ENCODE peak calls at places on chromosomes 7 and 10, in eight cellular contexts. One of them, this sample, is unnamed.

GRCh38 chr10:75987610-75988009 is 556.2 kb downstream of the LRMDA start:
- DNase-seq in adrenal gland: peak; percentile 74
- DNase-seq in fibroblast of pulmonary artery: no peak
- DNase-seq in lower lobe of right lung: no peak
- DNase-seq in psoas muscle: no peak
- DNase-seq in naive thymus-derived CD4-positive, alpha-beta T cell: no peak
- DNase-seq in left ventricle myocardium inferior: no peak
- DNase-seq in WERI-Rb-1: no peak
- DNase-seq in this sample: no peak

GRCh38 chr10:26780793-26781601 is 79.8 kb downstream of the ABI1 start:
- DNase-seq in adrenal gland: peak; percentile 14
- DNase-seq in fibroblast of pulmonary artery: peak; percentile 77
- DNase-seq in lower lobe of right lung: no peak
- DNase-seq in psoas muscle: no peak
- DNase-seq in naive thymus-derived CD4-positive, alpha-beta T cell: no peak
- DNase-seq in left ventricle myocardium inferior: no peak
- DNase-seq in WERI-Rb-1: no peak
- DNase-seq in this sample: no peak

GRCh38 chr7:3655635-3656034 is 354.6 kb downstream of the SDK1 start:
- DNase-seq in adrenal gland: no peak
- DNase-seq in fibroblast of pulmonary artery: no peak
- DNase-seq in lower lobe of right lung: no peak
- DNase-seq in psoas muscle: no peak
- DNase-seq in naive thymus-derived CD4-positive, alpha-beta T cell: no peak
- DNase-seq in left ventricle myocardium inferior: no peak
- DNase-seq in WERI-Rb-1: no peak
- DNase-seq in this sample: no peak

GRCh38 chr10:4260483-4260882 is 475.5 kb upstream of the KLF6 start:
- DNase-seq in adrenal gland: no peak
- DNase-seq in fibroblast of pulmonary artery: peak; percentile 69
- DNase-seq in lower lobe of right lung: no peak
- DNase-seq in psoas muscle: no peak
- DNase-seq in naive thymus-derived CD4-positive, alpha-beta T cell: no peak
- DNase-seq in left ventricle myocardium inferior: no peak
- DNase-seq in WERI-Rb-1: no peak
- DNase-seq in this sample: no peak

GRCh38 chr10:71268247-71268691 is 50.8 kb upstream of the SLC29A3 start:
- DNase-seq in adrenal gland: peak; percentile 43
- DNase-seq in fibroblast of pulmonary artery: peak; percentile 63
- DNase-seq in lower lobe of right lung: no peak
- DNase-seq in psoas muscle: no peak
- DNase-seq in naive thymus-derived CD4-positive, alpha-beta T cell: no peak
- DNase-seq in left ventricle myocardium inferior: no peak
- DNase-seq in WERI-Rb-1: peak; percentile 43
- DNase-seq in this sample: peak; percentile 83

GRCh38 chr10:114724295-114724694 is 66.2 kb upstream of the ABLIM1 start:
- DNase-seq in adrenal gland: no peak
- DNase-seq in fibroblast of pulmonary artery: no peak
- DNase-seq in lower lobe of right lung: no peak
- DNase-seq in psoas muscle: no peak
- DNase-seq in naive thymus-derived CD4-positive, alpha-beta T cell: no peak
- DNase-seq in left ventricle myocardium inferior: no peak
- DNase-seq in WERI-Rb-1: no peak
- DNase-seq in this sample: no peak

GRCh38 chr10:79116801-79117723 is 48.3 kb downstream of the ZMIZ1 start:
- DNase-seq in adrenal gland: peak; percentile 55
- DNase-seq in fibroblast of pulmonary artery: peak; percentile 30
- DNase-seq in lower lobe of right lung: peak; percentile 69
- DNase-seq in psoas muscle: no peak
- DNase-seq in naive thymus-derived CD4-positive, alpha-beta T cell: no peak
- DNase-seq in left ventricle myocardium inferior: peak; percentile 57
- DNase-seq in WERI-Rb-1: no peak
- DNase-seq in this sample: no peak

GRCh38 chr7:2032030-2032875 is 200.5 kb downstream of the MAD1L1 start:
- DNase-seq in adrenal gland: peak; percentile 34
- DNase-seq in fibroblast of pulmonary artery: peak; percentile 23
- DNase-seq in lower lobe of right lung: peak; percentile 34
- DNase-seq in psoas muscle: peak; percentile 58
- DNase-seq in naive thymus-derived CD4-positive, alpha-beta T cell: no peak
- DNase-seq in left ventricle myocardium inferior: peak; percentile 56
- DNase-seq in WERI-Rb-1: no peak
- DNase-seq in this sample: no peak

GRCh38 chr7:105497016-105497415 is 25.1 kb downstream of the PUS7 start:
- DNase-seq in adrenal gland: no peak
- DNase-seq in fibroblast of pulmonary artery: no peak
- DNase-seq in lower lobe of right lung: no peak
- DNase-seq in psoas muscle: no peak
- DNase-seq in naive thymus-derived CD4-positive, alpha-beta T cell: no peak
- DNase-seq in left ventricle myocardium inferior: no peak
- DNase-seq in WERI-Rb-1: no peak
- DNase-seq in this sample: no peak
- H3K4me3 ChIP-seq in adrenal gland: no peak overlapping the region
- H3K4me3 ChIP-seq in fibroblast of pulmonary artery: no peak overlapping the region
- H3K4me3 ChIP-seq in lower lobe of right lung: no peak overlapping the region
- H3K4me3 ChIP-seq in psoas muscle: no peak overlapping the region
- H3K4me3 ChIP-seq in naive thymus-derived CD4-positive, alpha-beta T cell: no peak overlapping the region
- H3K4me3 ChIP-seq in left ventricle myocardium inferior: no peak overlapping the region
- H3K4me3 ChIP-seq in WERI-Rb-1: no peak overlapping the region
- H3K4me3 ChIP-seq in this sample: no peak overlapping the region

GRCh38 chr10:62005281-62005680 is 103.8 kb downstream of the ARID5B start:
- DNase-seq in adrenal gland: no peak
- DNase-seq in fibroblast of pulmonary artery: peak; percentile 28
- DNase-seq in lower lobe of right lung: no peak
- DNase-seq in psoas muscle: no peak
- DNase-seq in naive thymus-derived CD4-positive, alpha-beta T cell: no peak
- DNase-seq in left ventricle myocardium inferior: no peak
- DNase-seq in WERI-Rb-1: no peak
- DNase-seq in this sample: no peak

GRCh38 chr10:62000037-62000603 is 98.6 kb downstream of the ARID5B start:
- DNase-seq in adrenal gland: no peak
- DNase-seq in fibroblast of pulmonary artery: no peak
- DNase-seq in lower lobe of right lung: no peak
- DNase-seq in psoas muscle: no peak
- DNase-seq in naive thymus-derived CD4-positive, alpha-beta T cell: no peak
- DNase-seq in left ventricle myocardium inferior: no peak
- DNase-seq in WERI-Rb-1: no peak
- DNase-seq in this sample: no peak

GRCh38 chr10:62002753-62003152 is 101.3 kb downstream of the ARID5B start:
- DNase-seq in adrenal gland: no peak
- DNase-seq in fibroblast of pulmonary artery: no peak
- DNase-seq in lower lobe of right lung: no peak
- DNase-seq in psoas muscle: no peak
- DNase-seq in naive thymus-derived CD4-positive, alpha-beta T cell: no peak
- DNase-seq in left ventricle myocardium inferior: no peak
- DNase-seq in WERI-Rb-1: no peak
- DNase-seq in this sample: no peak

GRCh38 chr10:61998937-61999336 is 97.4 kb downstream of the ARID5B start:
- DNase-seq in adrenal gland: no peak
- DNase-seq in fibroblast of pulmonary artery: no peak
- DNase-seq in lower lobe of right lung: no peak
- DNase-seq in psoas muscle: no peak
- DNase-seq in naive thymus-derived CD4-positive, alpha-beta T cell: no peak
- DNase-seq in left ventricle myocardium inferior: no peak
- DNase-seq in WERI-Rb-1: no peak
- DNase-seq in this sample: no peak

DNA sequence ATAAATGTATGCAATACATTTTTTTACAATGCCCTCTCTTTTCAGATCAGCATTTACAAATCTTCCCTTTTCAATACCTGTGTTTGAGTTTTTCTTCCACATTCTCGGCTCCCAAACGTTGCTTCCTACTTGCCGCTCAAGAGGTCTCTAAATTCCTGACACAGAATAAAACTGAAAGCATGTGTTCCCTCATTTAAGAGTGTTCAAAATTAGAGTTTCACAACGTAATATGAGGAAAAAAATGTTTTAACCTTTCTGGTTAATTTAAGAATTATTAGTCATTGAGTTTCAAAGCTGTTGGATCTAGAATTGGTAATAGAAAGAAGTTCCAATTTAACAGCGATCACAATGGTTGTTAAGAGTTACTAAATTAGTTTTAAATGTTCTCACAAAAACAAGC is 100.4 kb downstream of the ARID5B start:
- DNase-seq in adrenal gland: no peak
- DNase-seq in fibroblast of pulmonary artery: no peak
- DNase-seq in lower lobe of right lung: no peak
- DNase-seq in psoas muscle: no peak
- DNase-seq in naive thymus-derived CD4-positive, alpha-beta T cell: no peak
- DNase-seq in left ventricle myocardium inferior: no peak
- DNase-seq in WERI-Rb-1: no peak
- DNase-seq in this sample: no peak
- H3K4me3 ChIP-seq in adrenal gland: no peak overlapping the region
- H3K4me3 ChIP-seq in fibroblast of pulmonary artery: no peak overlapping the region
- H3K4me3 ChIP-seq in lower lobe of right lung: no peak overlapping the region
- H3K4me3 ChIP-seq in psoas muscle: peak overlapping the region; percentile 17
- H3K4me3 ChIP-seq in naive thymus-derived CD4-positive, alpha-beta T cell: no peak overlapping the region
- H3K4me3 ChIP-seq in left ventricle myocardium inferior: no peak overlapping the region
- H3K4me3 ChIP-seq in WERI-Rb-1: no peak overlapping the region
- H3K4me3 ChIP-seq in this sample: no peak overlapping the region

GRCh38 chr7:113790025-113790424 is 128.8 kb downstream of the PPP1R3A start:
- DNase-seq in adrenal gland: no peak
- DNase-seq in fibroblast of pulmonary artery: no peak
- DNase-seq in lower lobe of right lung: no peak
- DNase-seq in psoas muscle: peak; percentile 51
- DNase-seq in naive thymus-derived CD4-positive, alpha-beta T cell: no peak
- DNase-seq in left ventricle myocardium inferior: peak; percentile 28
- DNase-seq in WERI-Rb-1: no peak
- DNase-seq in this sample: no peak

GRCh38 chr7:113796557-113796956 is 122.3 kb downstream of the PPP1R3A start:
- DNase-seq in adrenal gland: no peak
- DNase-seq in fibroblast of pulmonary artery: peak; percentile 90
- DNase-seq in lower lobe of right lung: no peak
- DNase-seq in psoas muscle: no peak
- DNase-seq in naive thymus-derived CD4-positive, alpha-beta T cell: no peak
- DNase-seq in left ventricle myocardium inferior: no peak
- DNase-seq in WERI-Rb-1: no peak
- DNase-seq in this sample: no peak

GRCh38 chr7:113797420-113797995 is 121.3 kb downstream of the PPP1R3A start:
- DNase-seq in adrenal gland: no peak
- DNase-seq in fibroblast of pulmonary artery: no peak
- DNase-seq in lower lobe of right lung: no peak
- DNase-seq in psoas muscle: no peak
- DNase-seq in naive thymus-derived CD4-positive, alpha-beta T cell: no peak
- DNase-seq in left ventricle myocardium inferior: no peak
- DNase-seq in WERI-Rb-1: no peak
- DNase-seq in this sample: no peak

GRCh38 chr7:113794573-113794972 is 124.2 kb downstream of the PPP1R3A start:
- DNase-seq in adrenal gland: no peak
- DNase-seq in fibroblast of pulmonary artery: no peak
- DNase-seq in lower lobe of right lung: no peak
- DNase-seq in psoas muscle: no peak
- DNase-seq in naive thymus-derived CD4-positive, alpha-beta T cell: no peak
- DNase-seq in left ventricle myocardium inferior: no peak
- DNase-seq in WERI-Rb-1: no peak
- DNase-seq in this sample: no peak

DNA sequence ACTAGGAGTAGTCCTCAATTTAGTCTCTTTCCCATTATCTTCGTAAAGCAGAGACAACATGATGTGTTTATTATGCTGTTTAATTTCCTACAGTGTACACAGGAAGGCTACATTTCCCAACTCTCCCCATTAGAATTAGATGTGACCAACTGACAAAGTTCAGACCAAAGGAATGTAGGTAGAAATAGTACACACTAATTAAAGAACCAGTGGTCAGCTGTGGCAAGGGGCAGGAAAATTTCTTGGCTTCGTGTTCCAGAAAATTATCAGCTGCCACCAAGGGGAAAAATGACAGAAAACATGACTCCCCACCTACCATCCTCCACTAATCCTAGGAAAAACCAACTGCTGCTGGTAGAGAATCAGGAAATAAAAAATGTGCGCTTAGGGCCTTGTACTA is 125.6 kb downstream of the PPP1R3A start:
- DNase-seq in adrenal gland: no peak
- DNase-seq in fibroblast of pulmonary artery: no peak
- DNase-seq in lower lobe of right lung: no peak
- DNase-seq in psoas muscle: no peak
- DNase-seq in naive thymus-derived CD4-positive, alpha-beta T cell: no peak
- DNase-seq in left ventricle myocardium inferior: no peak
- DNase-seq in WERI-Rb-1: no peak
- DNase-seq in this sample: no peak
- H3K4me3 ChIP-seq in adrenal gland: no peak overlapping the region
- H3K4me3 ChIP-seq in fibroblast of pulmonary artery: no peak overlapping the region
- H3K4me3 ChIP-seq in lower lobe of right lung: no peak overlapping the region
- H3K4me3 ChIP-seq in psoas muscle: no peak overlapping the region
- H3K4me3 ChIP-seq in naive thymus-derived CD4-positive, alpha-beta T cell: no peak overlapping the region
- H3K4me3 ChIP-seq in left ventricle myocardium inferior: no peak overlapping the region
- H3K4me3 ChIP-seq in WERI-Rb-1: no peak overlapping the region
- H3K4me3 ChIP-seq in this sample: no peak overlapping the region

GRCh38 chr7:18179058-18179457 is 151.4 kb upstream of the PRPS1L1 start:
- DNase-seq in adrenal gland: no peak
- DNase-seq in fibroblast of pulmonary artery: no peak
- DNase-seq in lower lobe of right lung: no peak
- DNase-seq in psoas muscle: no peak
- DNase-seq in naive thymus-derived CD4-positive, alpha-beta T cell: no peak
- DNase-seq in left ventricle myocardium inferior: no peak
- DNase-seq in WERI-Rb-1: no peak
- DNase-seq in this sample: no peak

GRCh38 chr7:18177129-18177814 is 149.6 kb upstream of the PRPS1L1 start:
- DNase-seq in adrenal gland: no peak
- DNase-seq in fibroblast of pulmonary artery: no peak
- DNase-seq in lower lobe of right lung: no peak
- DNase-seq in psoas muscle: no peak
- DNase-seq in naive thymus-derived CD4-positive, alpha-beta T cell: no peak
- DNase-seq in left ventricle myocardium inferior: no peak
- DNase-seq in WERI-Rb-1: no peak
- DNase-seq in this sample: no peak

GRCh38 chr7:18180685-18181084 is 153.0 kb upstream of the PRPS1L1 start:
- DNase-seq in adrenal gland: no peak
- DNase-seq in fibroblast of pulmonary artery: no peak
- DNase-seq in lower lobe of right lung: no peak
- DNase-seq in psoas muscle: no peak
- DNase-seq in naive thymus-derived CD4-positive, alpha-beta T cell: no peak
- DNase-seq in left ventricle myocardium inferior: no peak
- DNase-seq in WERI-Rb-1: no peak
- DNase-seq in this sample: no peak

GRCh38 chr7:18175801-18176450 is 148.3 kb upstream of the PRPS1L1 start:
- DNase-seq in adrenal gland: no peak
- DNase-seq in fibroblast of pulmonary artery: peak; percentile 38
- DNase-seq in lower lobe of right lung: no peak
- DNase-seq in psoas muscle: no peak
- DNase-seq in naive thymus-derived CD4-positive, alpha-beta T cell: no peak
- DNase-seq in left ventricle myocardium inferior: no peak
- DNase-seq in WERI-Rb-1: no peak
- DNase-seq in this sample: no peak

DNA sequence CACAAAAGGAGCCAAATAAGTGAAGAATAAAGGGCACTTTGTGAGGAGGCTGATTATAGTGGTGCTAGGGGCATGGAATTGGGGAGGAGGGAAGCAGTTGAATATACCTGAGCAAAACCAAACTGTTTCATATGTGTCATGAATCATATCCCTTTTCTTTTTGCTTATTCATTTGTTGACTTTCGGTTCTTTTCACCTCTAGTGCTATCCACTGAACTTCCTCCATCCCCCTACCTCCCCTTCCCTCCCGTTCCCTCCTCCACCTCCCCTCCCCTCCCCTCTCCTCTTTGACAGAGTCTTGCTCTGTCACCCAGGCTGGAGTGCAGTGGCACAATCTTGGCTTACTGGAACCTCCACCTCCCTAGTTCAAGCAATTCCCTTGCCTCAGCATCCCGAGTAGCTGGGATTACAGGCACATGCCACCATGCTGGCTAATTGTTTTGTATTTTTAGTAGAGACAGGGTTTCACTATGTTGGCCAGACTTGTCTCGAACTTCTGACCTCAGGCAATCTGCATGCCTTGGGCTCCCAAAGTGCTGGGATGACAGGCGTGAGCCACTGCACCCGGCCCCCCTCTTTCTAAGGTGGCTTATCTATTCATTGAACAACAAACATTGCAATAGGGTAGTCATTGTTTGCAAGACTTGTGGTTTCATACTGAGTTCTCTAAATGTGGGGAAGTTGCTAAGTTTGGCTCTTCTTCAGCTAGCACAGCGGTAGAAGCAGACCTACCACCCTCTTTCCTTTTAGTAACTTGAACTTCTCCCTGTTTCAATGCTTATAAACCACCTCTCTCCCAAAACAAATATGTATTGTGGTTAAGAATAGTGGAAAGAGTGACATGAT is 150.4 kb upstream of the PRPS1L1 start:
- DNase-seq in adrenal gland: peak; percentile 6
- DNase-seq in fibroblast of pulmonary artery: peak; percentile 57
- DNase-seq in lower lobe of right lung: peak; percentile 61
- DNase-seq in psoas muscle: no peak
- DNase-seq in naive thymus-derived CD4-positive, alpha-beta T cell: no peak
- DNase-seq in left ventricle myocardium inferior: no peak
- DNase-seq in WERI-Rb-1: no peak
- DNase-seq in this sample: no peak
- H3K4me3 ChIP-seq in adrenal gland: no peak overlapping the region
- H3K4me3 ChIP-seq in fibroblast of pulmonary artery: no peak overlapping the region
- H3K4me3 ChIP-seq in lower lobe of right lung: no peak overlapping the region
- H3K4me3 ChIP-seq in psoas muscle: no peak overlapping the region
- H3K4me3 ChIP-seq in naive thymus-derived CD4-positive, alpha-beta T cell: no peak overlapping the region
- H3K4me3 ChIP-seq in left ventricle myocardium inferior: no peak overlapping the region
- H3K4me3 ChIP-seq in WERI-Rb-1: no peak overlapping the region
- H3K4me3 ChIP-seq in this sample: no peak overlapping the region